ENCODE peak calls at places on chromosomes 12 and 14, in six cellular contexts. L, V, O, C, X and S are unnamed samples. For H3K27me3, the result is how much of the 10 kb centered on the place peaks cover.

GRCh38 chr12:51721281-51721940 is 127.1 kb downstream of the FIGNL2 start:
- DNase-seq in L (peak), V (peak), O (peak), C (peak), X (no peak), S (no peak)

GRCh38 chr12:92132282-92132681 is 13.4 kb downstream of the BTG1 start:
- DNase-seq in L (no peak), V (no peak), O (no peak), C (no peak), X (no peak), S (no peak)

GRCh38 chr12:13368971-13369370 is 172.4 kb downstream of the EMP1 start:
- DNase-seq in L (no peak), V (no peak), O (peak), C (no peak), X (no peak), S (no peak)

GRCh38 chr14:68578597-68578996 is 214.3 kb downstream of the ZFP36L1 start:
- DNase-seq in L (no peak), V (no peak), O (no peak), C (no peak), X (no peak), S (no peak)

GRCh38 chr14:32430326-32430725 is 101.2 kb downstream of the AKAP6 start:
- DNase-seq in L (no peak), V (no peak), O (no peak), C (no peak), X (no peak), S (peak)

GRCh38 chr14:22099942-22100763 is 426.5 kb upstream of the OR4E1 start:
- DNase-seq in L (peak), V (peak), O (peak), C (peak), X (peak), S (peak)

GRCh38 chr12:74586251-74586650 is 48.6 kb downstream of the ATXN7L3B start:
- DNase-seq in L (peak), V (no peak), O (no peak), C (no peak), X (no peak), S (no peak)

GRCh38 chr12:67632005-67632404 is 16.5 kb upstream of the DYRK2 start:
- DNase-seq in L (no peak), V (no peak), O (peak), C (no peak), X (no peak), S (no peak)

GRCh38 chr14:99137913-99138571 is 134.0 kb downstream of the BCL11B start:
- DNase-seq in L (no peak), V (peak), O (no peak), C (no peak), X (no peak), S (peak)

GRCh38 chr14:23877111-23877510 is 76.5 kb upstream of the DHRS4 start:
- DNase-seq in L (no peak), V (no peak), O (no peak), C (no peak), X (no peak), S (no peak)

GRCh38 chr12:14454098-14454907 is 88.8 kb downstream of the ATF7IP start:
- DNase-seq in L (peak), V (peak), O (peak), C (no peak), X (peak), S (peak)

GRCh38 chr12:11092128-11092527 is at the start of gene TAS2R43:
- DNase-seq in L (no peak), V (no peak), O (no peak), C (no peak), X (no peak), S (no peak)

GRCh38 chr12:101599771-101600486 is 5.2 kb downstream of the MYBPC1 start:
- DNase-seq in L (no peak), V (no peak), O (no peak), C (no peak), X (no peak), S (no peak)

GRCh38 chr12:46339051-46339450 is 33.5 kb downstream of the SLC38A2 start:
- DNase-seq in L (no peak), V (no peak), O (no peak), C (no peak), X (no peak), S (no peak)

GRCh38 chr12:52495385-52495784 is 2.3 kb upstream of the KRT6A start:
- DNase-seq in L (no peak), V (peak), O (peak), C (no peak), X (no peak), S (peak)

GRCh38 chr14:76396714-76397187 is 20.8 kb downstream of the ESRRB start:
- DNase-seq in L (no peak), V (no peak), O (no peak), C (no peak), X (no peak), S (no peak)

GRCh38 chr12:31970199-31970598 is 11.0 kb downstream of the RESF1 start:
- DNase-seq in L (no peak), V (no peak), O (no peak), C (no peak), X (no peak), S (peak)

GRCh38 chr14:53896773-53897172 is 59.9 kb downstream of the BMP4 start:
- DNase-seq in L (no peak), V (no peak), O (no peak), C (no peak), X (no peak), S (no peak)

GRCh38 chr12:39235990-39236767 is 206.7 kb downstream of the KIF21A start:
- DNase-seq in L (no peak), V (no peak), O (no peak), C (no peak), X (no peak), S (peak)

GRCh38 chr12:11840350-11840749 is 190.9 kb downstream of the ETV6 start:
- DNase-seq in L (no peak), V (no peak), O (no peak), C (no peak), X (no peak), S (no peak)

GRCh38 chr14:84006643-84007137 is 1523.3 kb upstream of the FLRT2 start:
- DNase-seq in L (no peak), V (peak), O (peak), C (no peak), X (no peak), S (no peak)

GRCh38 chr14:64450255-64450654 is 15.0 kb upstream of the AKAP5 start:
- DNase-seq in L (no peak), V (no peak), O (no peak), C (no peak), X (no peak), S (no peak)

GRCh38 chr12:61524851-61525250 is 735.4 kb upstream of the USP15 start:
- DNase-seq in L (no peak), V (no peak), O (no peak), C (no peak), X (no peak), S (no peak)

GRCh38 chr12:131636940-131637750 is 73.7 kb upstream of the SFSWAP start:
- DNase-seq in L (no peak), V (no peak), O (no peak), C (no peak), X (no peak), S (no peak)

GRCh38 chr12:131639270-131639940 is 71.5 kb upstream of the SFSWAP start:
- DNase-seq in L (peak), V (no peak), O (no peak), C (no peak), X (no peak), S (no peak)

GRCh38 chr12:131636266-131636665 is 74.6 kb upstream of the SFSWAP start:
- DNase-seq in L (no peak), V (no peak), O (no peak), C (no peak), X (no peak), S (no peak)

GRCh38 chr12:131640436-131640969 is 70.4 kb upstream of the SFSWAP start:
- DNase-seq in L (peak), V (no peak), O (no peak), C (no peak), X (no peak), S (no peak)

DNA sequence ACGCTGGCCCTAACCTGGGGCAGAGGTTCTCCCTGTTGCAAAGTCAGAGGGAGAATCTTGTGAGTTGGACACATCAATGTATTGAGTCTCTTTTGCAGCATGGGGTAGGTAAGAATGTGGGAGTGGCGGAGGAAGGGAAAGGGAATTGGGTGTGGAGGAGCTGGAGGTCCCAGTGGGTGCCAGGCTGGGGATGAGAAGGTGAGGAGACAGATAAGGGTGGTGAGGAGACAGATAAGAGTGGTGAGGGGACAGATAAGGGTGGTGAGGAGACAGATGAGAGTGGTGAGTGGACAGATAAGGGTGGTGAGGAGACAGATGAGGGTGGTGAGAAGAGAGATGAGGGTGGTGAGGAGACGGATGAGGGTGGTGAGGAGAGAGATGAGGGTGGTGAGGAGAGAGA is 72.9 kb upstream of the SFSWAP start:
- DNase-seq in L (no peak), V (no peak), O (no peak), C (no peak), X (no peak), S (no peak)
- H3K27me3 ChIP-seq in L (under half), V (under half), O (under half), C (under half), X (under half), S (under half)

GRCh38 chr12:57521475-57522018 is 1.1 kb upstream of the MBD6 start:
- DNase-seq in L (no peak), V (peak), O (peak), C (no peak), X (peak), S (peak)
- H3K4me3 ChIP-seq in L (peak), V (peak), O (peak), C (peak), X (peak), S (no peak)

DNA sequence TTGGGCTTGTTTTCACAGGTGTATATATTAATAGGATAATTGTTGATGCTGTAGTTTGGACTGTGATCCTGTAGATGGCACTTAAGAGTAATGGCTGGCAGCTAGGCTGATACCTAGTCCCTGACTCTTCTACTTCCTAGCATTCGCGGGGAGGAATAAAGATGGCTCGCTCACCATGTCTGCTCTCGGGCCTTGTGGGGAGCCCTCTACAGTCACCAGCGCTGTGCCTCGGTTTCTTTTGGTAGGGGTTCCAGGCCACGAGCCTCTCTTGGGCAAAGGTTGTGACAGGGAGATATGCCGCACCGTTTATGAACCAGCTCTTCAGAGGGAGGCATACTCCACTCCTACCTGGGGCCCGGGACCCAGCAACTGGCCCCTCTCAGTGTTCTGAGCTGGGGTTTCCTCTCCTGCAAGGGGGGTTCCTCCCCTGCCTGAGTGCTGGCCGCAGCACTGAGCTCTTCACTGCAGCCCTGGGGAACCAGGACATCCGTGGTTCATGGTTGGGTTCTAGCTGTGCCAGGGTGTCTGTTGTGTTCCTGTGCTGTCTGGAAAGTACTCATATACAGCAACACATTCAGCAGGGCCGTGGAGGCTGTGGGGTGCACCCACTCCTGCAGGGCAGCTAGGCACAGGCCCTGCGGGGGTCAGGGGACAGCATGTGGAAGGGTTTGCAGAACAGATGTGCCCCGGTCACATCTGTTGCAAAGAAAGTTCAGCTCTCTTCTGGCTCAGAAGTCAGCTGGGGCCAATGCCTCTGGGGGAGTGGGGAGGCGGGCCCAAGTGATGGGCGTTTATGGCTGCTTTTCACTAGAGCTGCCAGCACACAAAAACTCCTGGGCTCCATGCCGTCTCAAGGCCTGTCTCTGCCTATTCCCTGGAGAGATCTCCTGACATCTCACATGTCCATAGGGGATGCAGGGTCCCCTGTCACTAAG is 147.9 kb downstream of the PPFIA2 start:
- DNase-seq in L (peak), V (peak), O (peak), C (no peak), X (no peak), S (peak)
- TF ChIP-seq CTCF in L (peak), V (peak), O (peak), C (no peak), X (peak), S (peak)

DNA sequence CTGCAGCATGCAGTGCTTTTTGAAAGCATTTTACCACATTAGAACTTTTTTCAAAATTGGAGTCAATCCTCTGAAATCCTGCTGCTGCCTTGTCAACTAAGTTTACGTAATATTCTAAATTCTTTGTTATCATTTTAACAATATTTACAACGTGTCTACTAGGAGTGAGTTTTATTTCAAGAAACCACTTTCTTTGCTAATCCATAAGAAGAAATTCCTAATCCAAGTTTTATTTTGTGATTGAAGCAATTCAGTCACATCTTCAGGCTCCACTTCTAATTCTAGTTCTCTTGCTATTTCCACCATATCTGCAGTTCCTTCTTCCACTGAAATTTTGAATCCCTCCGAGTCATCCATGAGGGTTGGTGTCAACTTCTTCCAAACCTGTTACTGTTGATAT is 25.4 kb downstream of the PRORP start:
- DNase-seq in L (no peak), V (no peak), O (no peak), C (no peak), X (no peak), S (no peak)
- H3K27me3 ChIP-seq in L (under half), V (under half), O (under half), C (under half), X (under half), S (under half)

GRCh38 chr12:3152892-3153291 is 75.7 kb downstream of the TSPAN9 start:
- DNase-seq in L (no peak), V (no peak), O (no peak), C (no peak), X (no peak), S (no peak)

GRCh38 chr12:3149505-3150307 is 72.5 kb downstream of the TSPAN9 start:
- DNase-seq in L (no peak), V (no peak), O (no peak), C (no peak), X (no peak), S (no peak)

GRCh38 chr12:3152013-3152412 is 74.8 kb downstream of the TSPAN9 start:
- DNase-seq in L (peak), V (peak), O (peak), C (no peak), X (no peak), S (no peak)

GRCh38 chr12:3150308-3150670 is 73.1 kb downstream of the TSPAN9 start:
- DNase-seq in L (no peak), V (no peak), O (no peak), C (no peak), X (no peak), S (no peak)

DNA sequence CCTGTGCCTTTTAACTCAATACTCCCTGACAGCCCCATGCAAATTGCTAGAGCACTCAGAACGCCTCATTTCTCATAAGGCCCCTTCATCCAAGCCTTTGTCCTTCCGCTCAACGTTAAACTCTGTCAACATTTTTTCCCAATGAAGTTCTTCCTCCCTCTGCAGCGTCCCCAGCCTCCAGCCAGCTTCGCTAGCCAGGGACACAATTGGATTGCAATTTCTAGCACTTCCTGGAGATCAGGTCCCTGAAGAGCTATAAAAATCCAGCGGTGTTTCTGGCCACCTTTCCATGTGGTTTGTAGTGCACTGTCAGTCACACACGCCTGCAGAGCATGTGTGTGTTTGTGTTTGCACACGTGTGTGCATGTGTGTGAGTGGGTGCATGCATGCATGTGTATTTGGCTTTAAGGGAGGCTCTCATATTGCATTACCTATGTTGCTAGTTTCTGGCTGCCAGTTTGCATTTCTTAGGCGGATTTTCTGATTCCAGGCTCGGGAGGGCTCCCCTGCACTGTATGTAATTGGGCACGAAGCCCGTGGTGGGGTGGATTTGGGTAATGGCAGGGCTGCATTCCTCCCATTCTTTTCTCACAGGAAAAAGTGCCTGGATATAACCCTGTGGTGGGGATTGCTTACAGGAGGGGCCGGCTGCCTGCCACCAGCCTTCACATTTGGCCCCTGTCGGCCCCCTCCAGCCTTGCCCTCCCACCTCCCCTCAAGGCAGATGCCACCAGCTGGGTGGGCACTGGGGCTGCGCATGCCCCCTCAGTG is 73.8 kb downstream of the TSPAN9 start:
- DNase-seq in L (peak), V (peak), O (peak), C (no peak), X (no peak), S (no peak)
- H3K4me3 ChIP-seq in L (no peak), V (peak), O (no peak), C (no peak), X (no peak), S (no peak)

GRCh38 chr12:112107728-112108447 is 695 bp downstream of the NAA25 start:
- DNase-seq in L (peak), V (peak), O (peak), C (no peak), X (peak), S (no peak)
- TF ChIP-seq CTCF in L (no peak), V (no peak), O (no peak), C (no peak), X (no peak), S (no peak)

DNA sequence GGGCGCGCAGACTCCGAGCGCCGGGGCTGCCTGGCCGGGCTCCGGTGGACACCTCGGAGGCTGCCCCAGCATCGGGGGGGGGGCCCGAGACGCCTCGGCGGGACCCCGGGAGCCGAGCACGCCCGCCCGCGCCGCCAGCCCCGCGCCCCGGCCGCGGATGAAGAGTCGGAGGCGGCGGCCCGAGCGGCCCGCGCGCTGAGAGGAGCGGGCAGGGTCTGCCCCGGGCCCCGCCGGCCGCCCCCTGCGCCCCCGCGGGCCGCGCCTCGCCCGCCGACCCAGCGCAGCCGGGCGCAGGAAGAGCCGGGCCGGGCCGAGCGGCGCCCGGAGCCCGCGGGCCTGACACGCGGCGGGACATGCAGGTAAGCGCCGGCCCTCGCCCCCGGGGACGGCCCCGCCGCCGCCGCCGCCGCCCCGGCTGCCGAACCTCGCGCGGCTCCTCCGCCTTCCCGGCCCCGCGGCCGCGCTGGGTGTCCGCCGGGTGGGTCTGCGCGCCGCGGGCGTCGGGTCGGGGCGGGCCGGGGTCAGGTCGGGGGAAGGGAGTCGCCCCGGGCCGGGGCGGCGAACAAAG is 63.7 kb downstream of the FBXL14 start:
- DNase-seq in L (peak), V (peak), O (peak), C (no peak), X (no peak), S (no peak)
- H3K27me3 ChIP-seq in L (under half), V (half or more), O (half or more), C (under half), X (under half), S (under half)